ENCODE peak calls at places on chromosomes 5 and 9, in seven cellular contexts. One of them, this sample, is unnamed.

GRCh38 chr9:27505744-27506161 is 18.3 kb upstream of the IFNK start:
- DNase-seq in astrocyte: peak; percentile 31
- DNase-seq in A673: no peak
- DNase-seq in HL-60: no peak
- DNase-seq in GM23338: no peak
- DNase-seq in uterus: no peak
- DNase-seq in AG04450: no peak
- DNase-seq in this sample: no peak

GRCh38 chr9:88197016-88197415 is 58.7 kb upstream of the SPATA31C2 start:
- DNase-seq in astrocyte: peak; percentile 77
- DNase-seq in uterus: peak; percentile 74
- DNase-seq in HL-60: no peak
- DNase-seq in A673: peak; percentile 96
- DNase-seq in GM23338: no peak
- DNase-seq in AG04450: peak; percentile 23
- DNase-seq in this sample: peak; percentile 90

GRCh38 chr5:61167382-61167781 is 5.1 kb upstream of the SMIM15 start:
- DNase-seq in A673: peak; percentile 63
- DNase-seq in HL-60: no peak
- DNase-seq in GM23338: peak; percentile 34
- DNase-seq in astrocyte: peak; percentile 31
- DNase-seq in AG04450: no peak
- DNase-seq in uterus: no peak
- DNase-seq in this sample: peak; percentile 50

GRCh38 chr9:70256123-70256551 is 2.6 kb upstream of the SMC5 start:
- DNase-seq in HL-60: no peak
- DNase-seq in astrocyte: peak; percentile 89
- DNase-seq in AG04450: peak; percentile 61
- DNase-seq in GM23338: no peak
- DNase-seq in A673: peak; percentile 33
- DNase-seq in uterus: no peak
- DNase-seq in this sample: peak; percentile 90

GRCh38 chr9:99040911-99041582 is 63.9 kb upstream of the TGFBR1 start:
- DNase-seq in HL-60: peak; percentile 73
- DNase-seq in A673: peak; percentile 9
- DNase-seq in GM23338: peak; percentile 8
- DNase-seq in AG04450: peak; percentile 52
- DNase-seq in uterus: no peak
- DNase-seq in astrocyte: peak; percentile 89
- DNase-seq in this sample: peak; percentile 95

GRCh38 chr9:110583237-110583636 is 3.7 kb upstream of the SVEP1 start:
- DNase-seq in A673: no peak
- DNase-seq in uterus: no peak
- DNase-seq in HL-60: no peak
- DNase-seq in AG04450: no peak
- DNase-seq in GM23338: no peak
- DNase-seq in astrocyte: no peak
- DNase-seq in this sample: peak; percentile 72

GRCh38 chr5:36202521-36202961 is 39.2 kb downstream of the NADK2 start:
- DNase-seq in AG04450: no peak
- DNase-seq in HL-60: no peak
- DNase-seq in A673: peak; percentile 15
- DNase-seq in astrocyte: peak; percentile 83
- DNase-seq in GM23338: no peak
- DNase-seq in uterus: no peak
- DNase-seq in this sample: peak; percentile 69

GRCh38 chr5:171615201-171616001 is 170.2 kb upstream of the SMIM23 start:
- DNase-seq in AG04450: no peak
- DNase-seq in uterus: no peak
- DNase-seq in GM23338: peak; percentile 66
- DNase-seq in HL-60: no peak
- DNase-seq in astrocyte: peak; percentile 30
- DNase-seq in A673: no peak
- DNase-seq in this sample: no peak

GRCh38 chr9:138117101-138117750 is 239.6 kb downstream of the CACNA1B start:
- DNase-seq in GM23338: no peak
- DNase-seq in A673: no peak
- DNase-seq in AG04450: no peak
- DNase-seq in HL-60: no peak
- DNase-seq in uterus: no peak
- DNase-seq in astrocyte: no peak
- DNase-seq in this sample: no peak

GRCh38 chr5:53419247-53419646 is 61.2 kb upstream of the FST start:
- DNase-seq in uterus: no peak
- DNase-seq in astrocyte: peak; percentile 80
- DNase-seq in GM23338: no peak
- DNase-seq in A673: no peak
- DNase-seq in HL-60: no peak
- DNase-seq in AG04450: no peak
- DNase-seq in this sample: peak; percentile 86

GRCh38 chr5:158135682-158136176 is 276.8 kb upstream of the CLINT1 start:
- DNase-seq in uterus: no peak
- DNase-seq in A673: no peak
- DNase-seq in GM23338: peak; percentile 77
- DNase-seq in AG04450: no peak
- DNase-seq in HL-60: no peak
- DNase-seq in astrocyte: no peak
- DNase-seq in this sample: no peak

GRCh38 chr5:119470851-119471451 is 18.7 kb downstream of the HSD17B4 start:
- DNase-seq in astrocyte: peak; percentile 26
- DNase-seq in AG04450: no peak
- DNase-seq in GM23338: peak; percentile 56
- DNase-seq in HL-60: no peak
- DNase-seq in A673: peak; percentile 56
- DNase-seq in uterus: no peak
- DNase-seq in this sample: peak; percentile 49

GRCh38 chr9:89493181-89493580 is 4.7 kb downstream of the SEMA4D start:
- DNase-seq in HL-60: no peak
- DNase-seq in astrocyte: no peak
- DNase-seq in A673: no peak
- DNase-seq in uterus: no peak
- DNase-seq in AG04450: no peak
- DNase-seq in GM23338: no peak
- DNase-seq in this sample: no peak

GRCh38 chr5:115749016-115749415 is 67.4 kb downstream of the CDO1 start:
- DNase-seq in HL-60: no peak
- DNase-seq in AG04450: no peak
- DNase-seq in GM23338: no peak
- DNase-seq in A673: no peak
- DNase-seq in astrocyte: no peak
- DNase-seq in uterus: no peak
- DNase-seq in this sample: no peak

GRCh38 chr5:86909461-86909881 is 291.7 kb downstream of the COX7C start:
- DNase-seq in GM23338: no peak
- DNase-seq in uterus: no peak
- DNase-seq in HL-60: no peak
- DNase-seq in AG04450: peak; percentile 27
- DNase-seq in astrocyte: peak; percentile 69
- DNase-seq in A673: peak; percentile 29
- DNase-seq in this sample: peak; percentile 63

GRCh38 chr5:141717043-141717442 is 35.0 kb upstream of the ARAP3 start:
- DNase-seq in HL-60: no peak
- DNase-seq in GM23338: peak; percentile 57
- DNase-seq in uterus: no peak
- DNase-seq in astrocyte: no peak
- DNase-seq in AG04450: no peak
- DNase-seq in A673: no peak
- DNase-seq in this sample: no peak

GRCh38 chr5:135565691-135566421 is 12.9 kb downstream of the CXCL14 start:
- DNase-seq in AG04450: no peak
- DNase-seq in GM23338: peak; percentile 86
- DNase-seq in HL-60: peak; percentile 28
- DNase-seq in astrocyte: peak; percentile 10
- DNase-seq in A673: peak; percentile 72
- DNase-seq in uterus: no peak
- DNase-seq in this sample: peak; percentile 58

GRCh38 chr5:117829646-117830045 is 1158.7 kb downstream of the DTWD2 start:
- DNase-seq in A673: no peak
- DNase-seq in uterus: no peak
- DNase-seq in GM23338: peak; percentile 30
- DNase-seq in AG04450: no peak
- DNase-seq in astrocyte: no peak
- DNase-seq in HL-60: no peak
- DNase-seq in this sample: no peak

GRCh38 chr9:32644698-32645097 is 9.2 kb upstream of the TAF1L start:
- DNase-seq in GM23338: no peak
- DNase-seq in AG04450: peak; percentile 23
- DNase-seq in uterus: no peak
- DNase-seq in A673: peak; percentile 24
- DNase-seq in HL-60: no peak
- DNase-seq in astrocyte: peak; percentile 100
- DNase-seq in this sample: peak; percentile 53

GRCh38 chr5:40776658-40776977 is 20.9 kb upstream of the TTC33 start:
- DNase-seq in A673: no peak
- DNase-seq in astrocyte: no peak
- DNase-seq in AG04450: no peak
- DNase-seq in GM23338: no peak
- DNase-seq in uterus: no peak
- DNase-seq in HL-60: no peak
- DNase-seq in this sample: no peak

GRCh38 chr5:173595826-173596225 is 20.6 kb downstream of the BOD1 start:
- DNase-seq in astrocyte: no peak
- DNase-seq in AG04450: no peak
- DNase-seq in A673: no peak
- DNase-seq in uterus: no peak
- DNase-seq in HL-60: no peak
- DNase-seq in GM23338: no peak
- DNase-seq in this sample: no peak

GRCh38 chr5:173591300-173591622 is 25.2 kb downstream of the BOD1 start:
- DNase-seq in uterus: no peak
- DNase-seq in HL-60: no peak
- DNase-seq in A673: no peak
- DNase-seq in GM23338: no peak
- DNase-seq in astrocyte: peak; percentile 8
- DNase-seq in AG04450: no peak
- DNase-seq in this sample: no peak

GRCh38 chr5:173590436-173591299 is 25.8 kb downstream of the BOD1 start:
- DNase-seq in AG04450: no peak
- DNase-seq in HL-60: no peak
- DNase-seq in A673: no peak
- DNase-seq in GM23338: no peak
- DNase-seq in uterus: no peak
- DNase-seq in astrocyte: no peak
- DNase-seq in this sample: no peak

GRCh38 chr5:173594061-173594460 is 22.4 kb downstream of the BOD1 start:
- DNase-seq in A673: no peak
- DNase-seq in AG04450: no peak
- DNase-seq in HL-60: no peak
- DNase-seq in uterus: no peak
- DNase-seq in astrocyte: no peak
- DNase-seq in GM23338: no peak
- DNase-seq in this sample: no peak

DNA sequence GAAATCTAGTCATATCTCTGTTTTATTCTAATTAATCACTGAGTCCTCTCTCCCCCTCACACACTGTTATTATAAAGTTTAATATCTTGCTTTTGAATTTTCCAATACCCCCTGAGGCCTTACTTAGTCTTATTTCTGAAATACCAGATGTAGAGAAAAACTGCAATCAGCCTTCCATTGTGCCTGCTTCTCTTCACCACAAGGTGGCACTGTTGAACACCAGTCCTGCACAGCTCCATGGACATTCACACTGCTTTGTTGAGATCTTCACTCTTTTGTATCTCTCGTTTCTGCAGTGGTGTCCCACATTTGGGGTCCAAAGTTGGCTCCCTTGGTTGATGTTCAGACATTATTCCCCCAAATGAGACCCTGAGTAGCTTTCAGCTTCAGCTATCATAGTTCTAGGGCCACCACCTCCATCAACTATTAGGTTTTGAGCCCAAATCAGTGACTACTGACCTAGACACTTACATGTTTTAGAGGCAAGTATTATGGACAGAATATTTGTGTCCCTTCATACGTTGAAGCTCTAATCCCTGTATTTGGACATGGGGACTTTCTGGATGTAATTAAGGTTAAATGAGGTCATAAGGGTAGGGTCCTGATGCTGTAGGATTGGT is 24.3 kb downstream of the BOD1 start:
- DNase-seq in astrocyte: no peak
- DNase-seq in uterus: no peak
- DNase-seq in A673: peak; percentile 14
- DNase-seq in AG04450: no peak
- DNase-seq in GM23338: peak; percentile 60
- DNase-seq in HL-60: no peak
- DNase-seq in this sample: no peak
- TF ChIP-seq CTCF in astrocyte: peak; percentile 51
- TF ChIP-seq CTCF in uterus: no peak
- TF ChIP-seq CTCF in A673: peak; percentile 56
- TF ChIP-seq CTCF in AG04450: peak; percentile 46
- TF ChIP-seq CTCF in GM23338: peak; percentile 96
- TF ChIP-seq CTCF in HL-60: peak; percentile 54
- TF ChIP-seq CTCF in this sample: peak; percentile 54

GRCh38 chr5:149221326-149221725 is 50.3 kb upstream of the AFAP1L1 start:
- DNase-seq in A673: no peak
- DNase-seq in HL-60: no peak
- DNase-seq in AG04450: peak; percentile 49
- DNase-seq in uterus: no peak
- DNase-seq in astrocyte: peak; percentile 70
- DNase-seq in GM23338: no peak
- DNase-seq in this sample: peak; percentile 84
- H3K4me3 ChIP-seq in A673: no peak overlapping the region
- H3K4me3 ChIP-seq in HL-60: no peak overlapping the region
- H3K4me3 ChIP-seq in AG04450: no peak overlapping the region
- H3K4me3 ChIP-seq in uterus: no peak overlapping the region
- H3K4me3 ChIP-seq in astrocyte: no peak overlapping the region
- H3K4me3 ChIP-seq in GM23338: no peak overlapping the region
- H3K4me3 ChIP-seq in this sample: no peak overlapping the region

GRCh38 chr9:10000669-10001068 is 612.1 kb downstream of the PTPRD start:
- DNase-seq in A673: no peak
- DNase-seq in GM23338: peak; percentile 49
- DNase-seq in AG04450: no peak
- DNase-seq in HL-60: no peak
- DNase-seq in uterus: no peak
- DNase-seq in astrocyte: no peak
- DNase-seq in this sample: no peak

GRCh38 chr9:9998491-9999287 is 614.1 kb downstream of the PTPRD start:
- DNase-seq in GM23338: peak; percentile 75
- DNase-seq in uterus: no peak
- DNase-seq in HL-60: no peak
- DNase-seq in AG04450: no peak
- DNase-seq in A673: peak; percentile 54
- DNase-seq in astrocyte: no peak
- DNase-seq in this sample: no peak

GRCh38 chr9:9997585-9997984 is 615.2 kb downstream of the PTPRD start:
- DNase-seq in uterus: no peak
- DNase-seq in HL-60: no peak
- DNase-seq in A673: no peak
- DNase-seq in GM23338: peak; percentile 56
- DNase-seq in astrocyte: no peak
- DNase-seq in AG04450: no peak
- DNase-seq in this sample: no peak

GRCh38 chr9:9996259-9996658 is 616.5 kb downstream of the PTPRD start:
- DNase-seq in GM23338: no peak
- DNase-seq in uterus: no peak
- DNase-seq in astrocyte: no peak
- DNase-seq in AG04450: no peak
- DNase-seq in HL-60: no peak
- DNase-seq in A673: no peak
- DNase-seq in this sample: no peak
- TF ChIP-seq CTCF in GM23338: no peak
- TF ChIP-seq CTCF in uterus: no peak
- TF ChIP-seq CTCF in astrocyte: no peak
- TF ChIP-seq CTCF in AG04450: no peak
- TF ChIP-seq CTCF in HL-60: no peak
- TF ChIP-seq CTCF in A673: no peak
- TF ChIP-seq CTCF in this sample: no peak

GRCh38 chr5:191949-192690 is 825 bp downstream of the LRRC14B start:
- DNase-seq in AG04450: no peak
- DNase-seq in GM23338: no peak
- DNase-seq in uterus: no peak
- DNase-seq in HL-60: no peak
- DNase-seq in A673: no peak
- DNase-seq in astrocyte: no peak
- DNase-seq in this sample: no peak
- H3K4me3 ChIP-seq in AG04450: no peak overlapping the region
- H3K4me3 ChIP-seq in GM23338: no peak overlapping the region
- H3K4me3 ChIP-seq in uterus: no peak overlapping the region
- H3K4me3 ChIP-seq in HL-60: no peak overlapping the region
- H3K4me3 ChIP-seq in A673: no peak overlapping the region
- H3K4me3 ChIP-seq in astrocyte: no peak overlapping the region
- H3K4me3 ChIP-seq in this sample: no peak overlapping the region